ENCODE peak calls at places on chromosomes 12 and 14, in eight cellular contexts. C, Y, Q, V, J, T, A and M are unnamed samples.

GRCh38 chr12:131941987-131942341 is 7.8 kb upstream of the EP400 start:
- DNase-seq in C (peak; percentile 29), Q (no peak), T (peak; percentile 35), Y (no peak), V (no peak), J (no peak), A (no peak), M (no peak)

GRCh38 chr12:111758120-111758561 is 8.6 kb upstream of the ALDH2 start:
- DNase-seq in C (peak; percentile 86), T (peak; percentile 72), V (no peak), Q (peak; percentile 41), J (no peak), Y (no peak), A (no peak), M (no peak)

GRCh38 chr14:59133202-59133601 is 55.3 kb upstream of the DAAM1 start:
- DNase-seq in Q (no peak), Y (peak; percentile 29), J (no peak), C (no peak), V (peak; percentile 9), T (peak; percentile 30), A (no peak), M (no peak)

GRCh38 chr14:24986206-24986893 is 63.6 kb downstream of the STXBP6 start:
- DNase-seq in C (no peak), Y (peak; percentile 57), J (no peak), T (no peak), Q (no peak), A (no peak), V (no peak), M (no peak)

GRCh38 chr14:43540948-43541347 is 966.1 kb downstream of the FSCB start:
- DNase-seq in C (no peak), A (no peak), T (peak; percentile 30), V (peak; percentile 0), J (no peak), Y (no peak), Q (no peak), M (no peak)

GRCh38 chr12:12441051-12441807 is 84.4 kb downstream of the BORCS5 start:
- DNase-seq in T (no peak), Q (no peak), J (no peak), Y (no peak), C (no peak), V (no peak), A (no peak), M (no peak)

GRCh38 chr12:131091413-131091975 is 137.8 kb downstream of the ADGRD1 start:
- DNase-seq in V (peak; percentile 42), Y (no peak), Q (no peak), T (no peak), J (no peak), A (no peak), C (peak; percentile 54), M (no peak)

GRCh38 chr12:89461649-89462612 is 62.7 kb downstream of the GALNT4 start:
- DNase-seq in C (no peak), Q (peak; percentile 71), T (peak; percentile 16), Y (peak; percentile 84), V (peak; percentile 79), J (peak; percentile 82), A (peak; percentile 46), M (no peak)

GRCh38 chr12:6376079-6376941 is 947 bp upstream of the SCNN1A start:
- DNase-seq in V (peak; percentile 85), J (peak; percentile 64), Y (peak; percentile 84), A (no peak), T (peak; percentile 89), C (no peak), Q (peak; percentile 90), M (no peak)

GRCh38 chr12:124363376-124363965 is 68.6 kb downstream of the RFLNA start:
- DNase-seq in T (no peak), J (no peak), Y (no peak), C (no peak), Q (no peak), V (no peak), A (no peak), M (no peak)
- H3K36me3 ChIP-seq in T (peaks cover 14% of the 10 kb centered on the region), J (peaks cover 55% of the 10 kb centered on the region), Y (no peaks in the 10 kb centered on the region), C (peaks cover 48% of the 10 kb centered on the region), Q (peaks cover 10% of the 10 kb centered on the region), V (peaks cover 16% of the 10 kb centered on the region), A (peaks cover 1% of the 10 kb centered on the region), M (peaks cover 51% of the 10 kb centered on the region)

GRCh38 chr12:123388948-123389559 is 5.1 kb downstream of the KMT5A start:
- DNase-seq in A (peak; percentile 5), V (peak; percentile 55), Q (no peak), T (peak; percentile 87), Y (no peak), J (no peak), C (no peak), M (no peak)

GRCh38 chr12:123391546-123392343 is 7.8 kb downstream of the KMT5A start:
- DNase-seq in J (no peak), T (no peak), Y (no peak), C (no peak), V (peak; percentile 45), Q (no peak), A (no peak), M (no peak)

GRCh38 chr12:123388218-123388947 is 4.5 kb downstream of the KMT5A start:
- DNase-seq in J (peak; percentile 52), T (peak; percentile 98), C (peak; percentile 84), V (peak; percentile 88), Y (peak; percentile 74), Q (peak; percentile 62), A (peak; percentile 76), M (peak; percentile 60)

GRCh38 chr12:123389560-123390351 is 5.8 kb downstream of the KMT5A start:
- DNase-seq in A (no peak), Q (peak; percentile 50), Y (no peak), V (peak; percentile 81), C (peak; percentile 84), T (peak; percentile 88), J (no peak), M (no peak)

GRCh38 chr12:123390415-123391093 is 6.6 kb downstream of the KMT5A start:
- DNase-seq in T (no peak), C (no peak), Y (no peak), Q (no peak), J (no peak), V (peak; percentile 36), A (no peak), M (no peak)
- H3K36me3 ChIP-seq in T (peaks cover 24% of the 10 kb centered on the region), C (peaks cover 30% of the 10 kb centered on the region), Y (peaks cover 33% of the 10 kb centered on the region), Q (peaks cover 21% of the 10 kb centered on the region), J (peaks cover 42% of the 10 kb centered on the region), V (peaks cover 48% of the 10 kb centered on the region), A (peaks cover 15% of the 10 kb centered on the region), M (peaks cover 15% of the 10 kb centered on the region)

GRCh38 chr12:108646597-108647190 is 13.0 kb upstream of the SELPLG start:
- DNase-seq in V (peak; percentile 47), J (peak; percentile 76), Y (no peak), A (no peak), T (no peak), C (no peak), Q (no peak), M (no peak)

GRCh38 chr12:108649126-108649525 is 15.4 kb upstream of the SELPLG start:
- DNase-seq in Q (no peak), J (peak; percentile 75), T (no peak), A (no peak), C (no peak), Y (no peak), V (peak; percentile 92), M (no peak)

GRCh38 chr12:108648371-108648770 is 14.7 kb upstream of the SELPLG start:
- DNase-seq in T (no peak), J (no peak), Y (no peak), A (no peak), V (no peak), C (peak; percentile 32), Q (no peak), M (no peak)

GRCh38 chr12:108647199-108647935 is 13.7 kb upstream of the SELPLG start:
- DNase-seq in A (no peak), T (peak; percentile 54), J (no peak), C (no peak), Y (no peak), V (no peak), Q (no peak), M (no peak)

DNA sequence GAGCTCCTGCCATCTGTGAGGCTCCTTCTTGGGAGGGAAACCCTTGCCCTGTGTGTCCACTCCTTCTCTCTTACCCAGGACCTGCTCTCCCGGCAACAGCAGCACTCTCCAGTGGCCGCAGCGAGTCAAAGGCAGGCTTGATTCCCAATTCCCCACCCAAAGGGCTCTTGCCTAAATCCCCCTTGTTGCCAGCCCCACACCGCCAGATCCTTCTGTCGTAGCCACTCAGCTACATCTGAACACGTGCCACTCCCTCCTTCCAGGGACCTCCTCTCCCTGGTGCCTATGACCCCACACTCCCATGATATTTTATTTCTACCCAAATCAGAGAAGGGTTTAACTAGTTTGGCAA is 14.2 kb upstream of the SELPLG start:
- DNase-seq in A (no peak), Y (no peak), V (no peak), T (no peak), C (peak; percentile 44), Q (no peak), J (no peak), M (no peak)
- H3K36me3 ChIP-seq in A (no peaks in the 10 kb centered on the region), Y (peaks cover 53% of the 10 kb centered on the region), V (peaks cover 78% of the 10 kb centered on the region), T (peaks cover 11% of the 10 kb centered on the region), C (peaks cover 76% of the 10 kb centered on the region), Q (peaks cover 49% of the 10 kb centered on the region), J (peaks cover 56% of the 10 kb centered on the region), M (no peaks in the 10 kb centered on the region)

GRCh38 chr12:119686355-119686754 is 18.4 kb downstream of the PRKAB1 start:
- DNase-seq in T (no peak), Y (no peak), C (no peak), V (no peak), A (no peak), J (no peak), Q (no peak), M (no peak)

GRCh38 chr12:119687344-119687865 is 19.5 kb downstream of the PRKAB1 start:
- DNase-seq in A (no peak), Q (no peak), C (no peak), Y (no peak), J (no peak), T (no peak), V (no peak), M (no peak)

GRCh38 chr12:119686776-119687175 is 18.8 kb downstream of the PRKAB1 start:
- DNase-seq in Q (no peak), J (no peak), C (no peak), V (no peak), Y (no peak), A (no peak), T (no peak), M (no peak)

GRCh38 chr12:119689935-119690500 is 22.1 kb downstream of the PRKAB1 start:
- DNase-seq in J (no peak), Y (no peak), Q (no peak), T (no peak), C (no peak), V (no peak), A (no peak), M (no peak)

GRCh38 chr12:119687879-119688278 is 19.9 kb downstream of the PRKAB1 start:
- DNase-seq in J (no peak), Q (no peak), T (no peak), Y (no peak), V (no peak), A (no peak), C (no peak), M (no peak)
- H3K36me3 ChIP-seq in J (peaks cover 3% of the 10 kb centered on the region), Q (peaks cover 2% of the 10 kb centered on the region), T (peaks cover 9% of the 10 kb centered on the region), Y (no peaks in the 10 kb centered on the region), V (no peaks in the 10 kb centered on the region), A (no peaks in the 10 kb centered on the region), C (no peaks in the 10 kb centered on the region), M (no peaks in the 10 kb centered on the region)